ENCODE peak calls at places on chromosome 15, in four cellular contexts. U, S, W and B are unnamed samples. For H3K4me1, the result is how much of the 10 kb centered on the place peaks cover.

GRCh38 chr15:41789237-41789636 is 15.0 kb downstream of the MAPKBP1 start:
- DNase-seq in U (no peak), W (no peak), S (no peak), B (no peak)

GRCh38 chr15:38238311-38238710 is 14.3 kb upstream of the SPRED1 start:
- DNase-seq in W (no peak), U (no peak), S (no peak), B (no peak)

GRCh38 chr15:27454281-27455060 is 483.5 kb downstream of the GABRG3 start:
- DNase-seq in U (peak), S (no peak), W (peak), B (no peak)

GRCh38 chr15:49327927-49328326 is 95.1 kb upstream of the FGF7 start:
- DNase-seq in S (no peak), U (no peak), W (no peak), B (no peak)

GRCh38 chr15:31776039-31776438 is 254.3 kb upstream of the CHRNA7 start:
- DNase-seq in U (no peak), S (no peak), W (no peak), B (no peak)

GRCh38 chr15:70299931-70300858 is 202.5 kb upstream of the TLE3 start:
- DNase-seq in U (no peak), W (no peak), S (no peak), B (no peak)

GRCh38 chr15:92797168-92798052 is 102.7 kb upstream of the CHD2 start:
- DNase-seq in W (peak), U (peak), S (no peak), B (peak)

GRCh38 chr15:45307230-45307924 is 55.3 kb downstream of the SLC28A2 start:
- DNase-seq in S (no peak), W (peak), U (peak), B (peak)

GRCh38 chr15:29101491-29101890 is 168.1 kb downstream of the NSMCE3 start:
- DNase-seq in U (no peak), S (no peak), W (no peak), B (no peak)

GRCh38 chr15:93476491-93477176 is 387.6 kb upstream of the RGMA start:
- DNase-seq in W (no peak), S (no peak), U (no peak), B (no peak)

GRCh38 chr15:95024388-95024787 is 793.0 kb downstream of the MCTP2 start:
- DNase-seq in W (peak), S (no peak), U (peak), B (peak)

GRCh38 chr15:74781673-74782595 is at the start of gene CSK:
- DNase-seq in U (peak), S (peak), W (peak), B (peak)

GRCh38 chr15:66188464-66188863 is 65.1 kb downstream of the MEGF11 start:
- DNase-seq in W (no peak), S (no peak), U (no peak), B (no peak)

GRCh38 chr15:96333194-96334016 is 2.9 kb downstream of the NR2F2 start:
- DNase-seq in S (no peak), U (peak), W (no peak), B (peak)

GRCh38 chr15:46652256-46652655 is 1017.4 kb downstream of the SQOR start:
- DNase-seq in S (no peak), W (no peak), U (no peak), B (no peak)

GRCh38 chr15:94412979-94413741 is 181.8 kb downstream of the MCTP2 start:
- DNase-seq in U (peak), S (no peak), W (peak), B (peak)

GRCh38 chr15:33008284-33009011 is 186.1 kb downstream of the FMN1 start:
- DNase-seq in S (no peak), U (no peak), W (no peak), B (peak)

GRCh38 chr15:35173444-35174118 is 88.5 kb upstream of the NANOGP8 start:
- DNase-seq in W (no peak), S (no peak), U (peak), B (peak)

GRCh38 chr15:83850015-83850414 is 196.1 kb downstream of the ADAMTSL3 start:
- DNase-seq in U (no peak), S (no peak), W (no peak), B (no peak)

GRCh38 chr15:83904107-83904720 is 250.3 kb downstream of the ADAMTSL3 start:
- DNase-seq in W (no peak), U (no peak), S (no peak), B (peak)

GRCh38 chr15:40345867-40346578 is 4.8 kb upstream of the PHGR1 start:
- DNase-seq in W (no peak), S (no peak), U (no peak), B (no peak)

GRCh38 chr15:52730594-52730993 is 51.4 kb upstream of the ATOSA start:
- DNase-seq in S (no peak), W (no peak), U (no peak), B (no peak)

GRCh38 chr15:81010086-81010485 is 9.4 kb downstream of the TLNRD1 start:
- DNase-seq in S (no peak), U (no peak), W (no peak), B (no peak)

GRCh38 chr15:71291723-71292122 is 176.5 kb downstream of the THSD4 start:
- DNase-seq in U (no peak), S (no peak), W (no peak), B (no peak)

GRCh38 chr15:68578175-68578959 is 426 bp upstream of the CORO2B start:
- DNase-seq in S (peak), U (peak), W (peak), B (peak)

GRCh38 chr15:51736646-51737537 is 563 bp downstream of the LYSMD2 start:
- DNase-seq in W (peak), S (peak), U (peak), B (peak)

GRCh38 chr15:64857421-64857820 is 15.7 kb downstream of the PLEKHO2 start:
- DNase-seq in S (no peak), U (no peak), W (no peak), B (peak)

GRCh38 chr15:31353931-31354330 is 27.3 kb downstream of the KLF13 start:
- DNase-seq in W (no peak), U (no peak), S (peak), B (peak)

GRCh38 chr15:75697523-75698398 is 14.9 kb downstream of the CSPG4 start:
- DNase-seq in U (no peak), W (no peak), S (no peak), B (no peak)

GRCh38 chr15:77831989-77832388 is 199.3 kb upstream of the LINGO1 start:
- DNase-seq in S (no peak), U (no peak), W (no peak), B (no peak)

GRCh38 chr15:89761929-89762328 is 10.9 kb upstream of the MESP1 start:
- DNase-seq in S (no peak), U (no peak), W (no peak), B (no peak)

DNA sequence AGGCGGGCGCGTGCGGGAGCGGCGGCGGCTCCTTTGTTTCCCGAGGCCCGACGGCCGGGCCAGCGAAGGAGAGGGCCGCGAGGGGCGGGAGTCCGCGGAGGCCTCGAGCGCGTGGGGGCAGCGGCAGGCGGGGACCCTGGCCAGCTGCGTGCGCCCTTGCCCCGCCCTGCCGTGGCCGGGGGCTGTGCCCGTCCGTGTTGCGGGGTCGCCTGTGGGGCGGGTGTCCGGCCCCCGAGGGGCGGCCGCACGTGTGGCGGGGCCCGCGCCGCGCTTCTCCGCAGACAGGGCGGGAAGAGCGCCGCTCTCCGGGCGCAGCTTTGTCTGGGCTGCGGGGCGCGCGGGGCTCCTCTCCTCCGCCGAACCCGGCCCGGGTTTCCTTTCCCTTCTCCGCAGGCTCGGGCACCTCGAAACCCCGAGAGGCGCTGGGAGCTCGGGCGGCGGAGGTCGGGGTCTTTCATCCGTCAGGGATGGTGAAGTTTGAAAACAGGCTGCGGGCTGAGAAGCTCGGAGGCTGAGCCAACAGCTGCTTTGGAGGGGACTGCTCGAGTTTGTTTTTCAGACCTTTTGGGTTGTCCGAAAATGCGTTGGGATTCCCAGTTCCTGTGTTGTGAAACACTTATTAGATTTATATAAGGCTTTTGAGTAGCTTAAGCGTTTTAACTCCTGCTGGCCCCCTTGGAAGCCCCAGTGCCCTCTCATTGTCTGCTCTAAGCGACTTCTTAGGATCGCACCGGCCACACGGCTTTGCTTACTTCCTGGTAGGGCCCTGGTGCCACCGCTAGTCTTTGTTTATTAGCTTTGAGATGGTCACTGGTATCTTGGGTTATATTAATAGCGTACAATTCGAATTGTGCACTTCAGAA is 817 bp downstream of the USP3 start:
- DNase-seq in U (peak), S (peak), W (peak), B (peak)
- H3K27ac ChIP-seq in U (peak), S (peak), W (peak), B (peak)

GRCh38 chr15:67189326-67190051 is 65.0 kb downstream of the AAGAB start:
- DNase-seq in W (no peak), S (peak), U (no peak), B (no peak)
- H3K4me1 ChIP-seq in W (half or more), S (under half), U (under half), B (under half)

GRCh38 chr15:101089579-101090459 is 162.0 kb downstream of the CHSY1 start:
- DNase-seq in S (no peak), U (no peak), W (no peak), B (no peak)
- H3K27ac ChIP-seq in S (no peak), U (no peak), W (no peak), B (no peak)

DNA sequence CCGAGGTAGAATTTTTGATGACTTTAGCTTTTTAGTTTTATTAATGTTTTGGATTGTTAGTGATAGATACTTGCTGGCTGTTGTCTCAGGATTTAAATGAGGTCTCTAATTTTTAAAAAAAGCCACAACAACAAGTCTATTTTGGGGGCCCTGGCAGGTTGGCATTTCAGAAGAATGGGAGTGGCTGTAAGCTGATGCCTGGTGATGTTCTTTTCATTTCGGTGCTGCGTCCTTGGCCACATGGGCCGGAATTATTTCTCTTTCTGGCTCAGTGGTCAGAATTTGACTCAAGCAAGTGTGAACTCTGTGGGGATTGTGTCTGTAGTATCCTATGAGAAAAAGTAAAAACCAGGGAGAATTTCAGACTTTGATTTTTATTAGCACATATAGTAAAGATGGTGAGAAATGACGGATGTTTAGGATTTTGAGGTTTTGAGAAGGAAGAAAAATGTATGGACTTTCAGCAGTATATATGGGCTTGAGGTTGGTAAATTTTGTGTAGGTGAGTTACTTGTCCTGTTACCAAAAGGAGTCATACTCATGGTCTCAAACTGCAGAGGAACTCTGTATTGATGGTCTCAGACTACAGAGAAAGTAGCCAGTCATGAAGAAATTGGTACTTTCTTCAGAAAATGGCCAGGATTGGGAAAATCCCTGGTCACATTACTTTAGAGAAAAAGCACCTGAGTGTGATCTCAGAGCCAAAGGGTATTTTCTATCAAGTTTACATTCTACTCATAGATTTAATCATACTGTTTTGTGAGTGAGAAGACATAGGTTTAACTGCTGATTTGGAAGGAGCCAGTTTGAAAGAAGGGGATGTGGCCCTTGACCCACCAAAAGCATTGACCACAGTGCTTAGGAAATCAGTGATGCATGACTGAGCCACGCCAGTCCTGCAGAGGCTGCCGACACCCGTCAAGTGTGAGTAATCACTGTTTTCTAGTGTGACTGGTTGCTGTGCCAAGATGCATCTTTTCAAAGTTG is 203.3 kb downstream of the AKAP13 start:
- DNase-seq in U (peak), S (peak), W (peak), B (peak)
- H3K4me1 ChIP-seq in U (half or more), S (under half), W (half or more), B (under half)

GRCh38 chr15:101828774-101829173 is 16.8 kb downstream of the OR4F15 start:
- DNase-seq in S (no peak), W (no peak), U (no peak), B (no peak)
- H3K27ac ChIP-seq in S (no peak), W (no peak), U (no peak), B (no peak)